ENCODE peak calls at places on chromosome 5, in five cellular contexts. M, P, C, H and S are unnamed samples.

GRCh38 chr5:62082370-62082778 is 223.6 kb upstream of the KIF2A start:
- DNase-seq in M (peak), P (no peak), C (no peak), H (no peak), S (no peak)

GRCh38 chr5:30000231-30000630 is 1193.3 kb upstream of the CDH6 start:
- DNase-seq in M (no peak), P (no peak), C (no peak), H (no peak), S (no peak)

GRCh38 chr5:76801159-76801802 is 17.5 kb upstream of the F2RL1 start:
- DNase-seq in M (peak), P (no peak), C (no peak), H (no peak), S (no peak)

GRCh38 chr5:120451445-120451844 is 12.7 kb upstream of the PRR16 start:
- DNase-seq in M (no peak), P (no peak), C (no peak), H (no peak), S (no peak)

GRCh38 chr5:54296386-54296785 is 14.0 kb downstream of the ARL15 start:
- DNase-seq in M (no peak), P (no peak), C (peak), H (peak), S (peak)

GRCh38 chr5:146699129-146699528 is 179.4 kb downstream of the PPP2R2B start:
- DNase-seq in M (no peak), P (no peak), C (no peak), H (no peak), S (no peak)

GRCh38 chr5:96785271-96785670 is 22.5 kb downstream of the ERAP1 start:
- DNase-seq in M (no peak), P (no peak), C (no peak), H (no peak), S (no peak)

GRCh38 chr5:135207866-135208265 is 173.8 kb upstream of the PITX1 start:
- DNase-seq in M (no peak), P (no peak), C (no peak), H (no peak), S (no peak)

GRCh38 chr5:58918015-58918729 is 335.3 kb downstream of the RAB3C start:
- DNase-seq in M (no peak), P (no peak), C (no peak), H (no peak), S (no peak)

GRCh38 chr5:159441441-159441840 is 111.2 kb upstream of the IL12B start:
- DNase-seq in M (peak), P (peak), C (no peak), H (no peak), S (no peak)

GRCh38 chr5:105101597-105101996 is 1539.0 kb upstream of the NUDT12 start:
- DNase-seq in M (no peak), P (no peak), C (no peak), H (no peak), S (no peak)

GRCh38 chr5:151082274-151082902 is 1.6 kb upstream of the TNIP1 start:
- DNase-seq in M (no peak), P (peak), C (no peak), H (no peak), S (peak)

GRCh38 chr5:143263272-143263810 is 140.1 kb downstream of the NR3C1 start:
- DNase-seq in M (no peak), P (no peak), C (no peak), H (no peak), S (no peak)

GRCh38 chr5:69505306-69505705 is 12.7 kb downstream of the OCLN start:
- DNase-seq in M (no peak), P (no peak), C (no peak), H (no peak), S (no peak)

GRCh38 chr5:68396722-68397121 is 181.2 kb downstream of the PIK3R1 start:
- DNase-seq in M (no peak), P (no peak), C (no peak), H (peak), S (peak)

GRCh38 chr5:140548791-140549190 is 1.3 kb downstream of the EIF4EBP3 start:
- DNase-seq in M (no peak), P (peak), C (no peak), H (no peak), S (no peak)

GRCh38 chr5:125237026-125237425 is 490.6 kb upstream of the ZNF608 start:
- DNase-seq in M (no peak), P (peak), C (no peak), H (no peak), S (no peak)

GRCh38 chr5:135466178-135467050 is 14.3 kb upstream of the TIFAB start:
- DNase-seq in M (peak), P (peak), C (peak), H (peak), S (peak)

DNA sequence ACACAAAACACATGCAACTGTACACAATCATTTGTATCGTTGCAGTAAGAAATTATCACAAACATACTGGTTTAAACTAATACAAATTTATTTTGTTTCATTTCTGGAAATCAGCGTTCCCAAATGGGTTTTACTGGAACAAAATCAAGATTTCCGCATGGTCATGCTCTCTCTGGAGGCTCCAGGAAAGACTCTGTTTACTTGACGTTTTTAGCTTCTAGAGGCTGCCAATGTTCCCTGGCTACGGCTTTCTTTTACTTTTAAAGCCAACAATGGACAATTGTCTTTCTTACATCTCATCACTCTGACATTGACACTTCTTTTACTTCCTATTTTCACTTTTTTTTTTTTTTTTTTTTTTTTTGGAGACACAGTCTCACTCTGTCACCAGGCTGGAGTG is 793.1 kb downstream of the CDH9 start:
- DNase-seq in M (no peak), P (no peak), C (no peak), H (no peak), S (no peak)
- H3K4me3 ChIP-seq in M (no peak), P (no peak), C (no peak), H (no peak), S (no peak)

GRCh38 chr5:55932700-55933099 is 62.1 kb downstream of the IL6ST start:
- DNase-seq in M (no peak), P (no peak), C (no peak), H (no peak), S (no peak)

GRCh38 chr5:55926476-55926875 is 68.3 kb downstream of the IL6ST start:
- DNase-seq in M (no peak), P (no peak), C (no peak), H (no peak), S (no peak)

GRCh38 chr5:55925677-55926076 is 69.1 kb downstream of the IL6ST start:
- DNase-seq in M (no peak), P (no peak), C (no peak), H (no peak), S (no peak)

GRCh38 chr5:55927861-55928655 is 66.7 kb downstream of the IL6ST start:
- DNase-seq in M (no peak), P (no peak), C (no peak), H (no peak), S (no peak)

GRCh38 chr5:55929020-55929799 is 65.6 kb downstream of the IL6ST start:
- DNase-seq in M (no peak), P (no peak), C (no peak), H (no peak), S (no peak)
- TF ChIP-seq POLR2AphosphoS5 in M (no peak), P (no peak), C (no peak), H (no peak), S (no peak)

GRCh38 chr5:172110260-172110815 is 77.7 kb downstream of the STK10 start:
- DNase-seq in M (no peak), P (no peak), C (no peak), H (no peak), S (no peak)

GRCh38 chr5:172110921-172111873 is 76.8 kb downstream of the STK10 start:
- DNase-seq in M (no peak), P (peak), C (no peak), H (peak), S (peak)

GRCh38 chr5:172115541-172115982 is 72.5 kb downstream of the STK10 start:
- DNase-seq in M (no peak), P (no peak), C (no peak), H (no peak), S (no peak)

GRCh38 chr5:172114875-172115422 is 73.1 kb downstream of the STK10 start:
- DNase-seq in M (no peak), P (peak), C (no peak), H (peak), S (peak)

DNA sequence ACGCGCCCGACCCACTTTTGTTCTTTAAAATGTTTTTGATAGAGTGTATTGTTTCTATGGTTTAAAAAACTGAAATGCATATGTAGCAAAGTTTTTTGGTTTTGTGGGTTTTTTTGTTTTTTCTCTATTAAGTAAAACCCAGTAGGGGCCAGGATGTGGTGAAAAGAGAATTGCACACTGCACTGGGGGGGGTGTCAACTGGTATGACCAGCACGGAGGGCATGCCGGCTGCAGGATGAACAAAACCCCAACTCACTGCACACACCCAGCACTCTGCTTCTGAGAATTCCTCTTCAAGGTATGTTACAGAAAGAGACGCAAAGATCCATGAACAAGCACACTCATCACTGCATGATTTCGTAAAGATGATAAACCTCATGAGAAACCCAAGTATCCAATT is 75.0 kb downstream of the STK10 start:
- DNase-seq in M (no peak), P (no peak), C (no peak), H (no peak), S (peak)
- H3K4me3 ChIP-seq in M (no peak), P (no peak), C (no peak), H (no peak), S (no peak)

DNA sequence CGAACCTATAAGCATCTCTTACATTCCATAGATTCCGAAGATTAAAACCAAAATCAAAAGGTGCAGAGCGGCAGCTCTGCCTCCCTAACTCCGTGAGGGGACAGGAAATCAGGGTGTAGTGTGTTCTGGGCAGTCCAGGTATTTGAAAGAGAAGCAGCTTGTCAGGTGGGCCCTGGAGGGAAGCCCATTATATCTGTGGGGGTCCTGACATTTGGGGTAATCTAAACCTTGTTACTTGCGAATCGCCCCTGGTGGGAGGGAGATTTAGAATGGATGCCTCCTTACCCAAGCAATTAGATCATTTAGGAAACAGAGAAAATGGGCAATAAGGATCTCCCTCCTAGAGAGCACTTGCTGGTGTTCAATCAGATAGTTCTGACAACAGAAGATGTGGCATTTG is 126.9 kb downstream of the EFNA5 start:
- DNase-seq in M (no peak), P (peak), C (no peak), H (no peak), S (no peak)
- TF ChIP-seq POLR2AphosphoS5 in M (no peak), P (no peak), C (no peak), H (no peak), S (no peak)

GRCh38 chr5:91727452-91727851 is 344.3 kb upstream of the ARRDC3 start:
- DNase-seq in M (no peak), P (peak), C (no peak), H (no peak), S (no peak)
- H3K4me3 ChIP-seq in M (no peak), P (peak), C (no peak), H (no peak), S (no peak)